ENCODE peak calls at places on chromosomes 13 and 19, in six cellular contexts. N is AG10803, A is hepatocyte, X is adrenal gland, W is AG09309, M is OCI-LY7. V is an unnamed sample.

GRCh38 chr19:47032171-47032811 is 12.7 kb downstream of the NPAS1 start:
- DNase-seq in A (peak), N (no peak), X (no peak), M (peak), W (no peak), V (peak)

GRCh38 chr19:51417107-51417806 is at the start of gene SIGLEC10:
- DNase-seq in X (peak), W (no peak), N (no peak), A (no peak), M (peak), V (peak)

GRCh38 chr19:17580470-17581000 is 25.1 kb downstream of the COLGALT1 start:
- DNase-seq in W (no peak), M (no peak), N (no peak), A (no peak), X (no peak), V (no peak)

GRCh38 chr19:8423821-8424223 is 10.7 kb downstream of the MARCHF2 start:
- DNase-seq in M (no peak), X (peak), N (peak), W (peak), A (peak), V (peak)

GRCh38 chr13:40662866-40663265 is 3.6 kb downstream of the FOXO1 start:
- DNase-seq in W (no peak), M (no peak), N (no peak), A (no peak), X (no peak), V (peak)

GRCh38 chr19:33446156-33446917 is 72.8 kb downstream of the CEBPG start:
- DNase-seq in N (no peak), A (no peak), W (no peak), M (no peak), X (peak), V (no peak)

GRCh38 chr13:91450913-91451312 is 52.5 kb downstream of the GPC5 start:
- DNase-seq in A (no peak), M (no peak), N (no peak), X (no peak), W (no peak), V (no peak)

GRCh38 chr19:16591803-16592556 is 19.8 kb upstream of the SLC35E1 start:
- DNase-seq in M (no peak), N (no peak), A (no peak), W (no peak), X (peak), V (no peak)

GRCh38 chr13:24899601-24900000 is 135.6 kb downstream of the RNF17 start:
- DNase-seq in N (no peak), X (no peak), M (no peak), A (no peak), W (no peak), V (peak)

GRCh38 chr13:96090240-96091101 is 564 bp downstream of the HS6ST3 start:
- DNase-seq in A (peak), M (no peak), X (peak), N (peak), W (no peak), V (peak)

GRCh38 chr19:799076-799881 is 2.0 kb downstream of the PTBP1 start:
- DNase-seq in N (peak), M (peak), W (no peak), X (peak), A (no peak), V (peak)

GRCh38 chr13:96003304-96003703 is 49.9 kb downstream of the UGGT2 start:
- DNase-seq in A (peak), M (no peak), W (no peak), X (no peak), N (no peak), V (peak)

GRCh38 chr13:97076898-97077297 is 82.6 kb upstream of the OXGR1 start:
- DNase-seq in A (peak), N (no peak), M (no peak), X (no peak), W (no peak), V (peak)

GRCh38 chr19:40247178-40247577 is 20.7 kb upstream of the CCNP start:
- DNase-seq in N (no peak), W (no peak), A (no peak), M (no peak), X (no peak), V (no peak)

GRCh38 chr19:50425581-50425980 is 6.8 kb downstream of the SPIB start:
- DNase-seq in A (no peak), X (no peak), N (no peak), M (no peak), W (no peak), V (no peak)

GRCh38 chr13:45367995-45368394 is 27.0 kb upstream of the TPT1 start:
- DNase-seq in W (no peak), N (no peak), M (no peak), A (no peak), X (no peak), V (no peak)

GRCh38 chr19:44776402-44777096 is 1.1 kb upstream of the CBLC start:
- DNase-seq in X (no peak), N (no peak), W (no peak), A (peak), M (no peak), V (no peak)

GRCh38 chr13:66803013-66803739 is 427.0 kb downstream of the PCDH9 start:
- DNase-seq in N (no peak), W (no peak), A (no peak), M (no peak), X (no peak), V (no peak)

GRCh38 chr13:106033634-106034033 is 501.8 kb downstream of the EFNB2 start:
- DNase-seq in A (peak), N (peak), W (peak), M (no peak), X (no peak), V (peak)

GRCh38 chr13:46565808-46566750 is 13.1 kb downstream of the LRCH1 start:
- DNase-seq in N (no peak), M (no peak), A (no peak), W (no peak), X (no peak), V (no peak)

GRCh38 chr19:3504723-3505122 is 1.4 kb upstream of the FZR1 start:
- DNase-seq in X (no peak), M (peak), W (no peak), A (no peak), N (no peak), V (no peak)

GRCh38 chr13:48411281-48412099 is 1.4 kb downstream of the LPAR6 start:
- DNase-seq in X (no peak), A (peak), M (no peak), W (no peak), N (no peak), V (peak)

GRCh38 chr13:101875717-101876393 is 423.4 kb downstream of the ITGBL1 start:
- DNase-seq in N (peak), A (peak), X (no peak), M (no peak), W (peak), V (peak)

GRCh38 chr13:98365291-98365690 is 188.2 kb upstream of the RNF113B start:
- DNase-seq in A (no peak), X (no peak), N (peak), M (no peak), W (no peak), V (no peak)

GRCh38 chr13:109447667-109448066 is 338.7 kb downstream of the IRS2 start:
- DNase-seq in X (no peak), N (no peak), M (no peak), W (no peak), A (no peak), V (no peak)

GRCh38 chr19:44111910-44112463 is 1.2 kb upstream of the ZNF225 start:
- DNase-seq in X (peak), N (peak), A (peak), W (peak), M (no peak), V (peak)

GRCh38 chr13:90696254-90696653 is 651.2 kb upstream of the MIR17HG start:
- DNase-seq in M (no peak), W (no peak), N (peak), X (no peak), A (peak), V (peak)

GRCh38 chr19:31589109-31589508 is 239.9 kb upstream of the TSHZ3 start:
- DNase-seq in M (no peak), N (no peak), X (no peak), A (no peak), W (no peak), V (no peak)

GRCh38 chr13:46170687-46171086 is 11.3 kb downstream of the LCP1 start:
- DNase-seq in M (peak), W (no peak), X (no peak), A (no peak), N (no peak), V (peak)

GRCh38 chr13:83753912-83754624 is 128.2 kb downstream of the SLITRK1 start:
- DNase-seq in W (no peak), A (no peak), M (no peak), N (no peak), X (no peak), V (peak)

DNA sequence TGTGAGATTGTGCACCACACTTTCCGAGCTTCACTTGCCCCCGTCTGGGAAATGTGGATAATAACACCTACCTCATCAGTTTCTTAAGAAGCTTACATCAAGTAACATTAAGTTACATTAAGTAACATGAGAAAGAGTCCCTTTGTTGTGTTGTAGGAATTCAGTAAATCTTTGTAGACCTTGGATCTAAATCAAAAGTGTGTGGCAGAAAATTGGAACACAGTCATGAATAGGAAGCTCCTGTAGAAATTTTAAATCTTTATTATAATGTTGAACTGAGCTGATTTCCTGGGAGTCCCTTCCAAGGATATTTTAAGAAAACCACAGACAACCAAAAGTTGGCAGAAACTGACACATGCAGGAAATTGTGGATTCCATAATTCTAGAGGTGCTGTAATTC is 5.7 kb upstream of the ENOX1 start:
- DNase-seq in M (no peak), N (peak), A (no peak), W (no peak), X (no peak), V (peak)
- TF ChIP-seq CTCF in M (no peak), N (no peak), A (no peak), W (no peak), X (no peak), V (peak)

GRCh38 chr13:114061047-114061446 is 71.4 kb downstream of the RASA3 start:
- DNase-seq in A (no peak), M (no peak), N (no peak), W (no peak), X (no peak), V (no peak)
- H3K4me3 ChIP-seq in A (no peak), M (no peak), N (no peak), W (no peak), X (no peak), V (no peak)

DNA sequence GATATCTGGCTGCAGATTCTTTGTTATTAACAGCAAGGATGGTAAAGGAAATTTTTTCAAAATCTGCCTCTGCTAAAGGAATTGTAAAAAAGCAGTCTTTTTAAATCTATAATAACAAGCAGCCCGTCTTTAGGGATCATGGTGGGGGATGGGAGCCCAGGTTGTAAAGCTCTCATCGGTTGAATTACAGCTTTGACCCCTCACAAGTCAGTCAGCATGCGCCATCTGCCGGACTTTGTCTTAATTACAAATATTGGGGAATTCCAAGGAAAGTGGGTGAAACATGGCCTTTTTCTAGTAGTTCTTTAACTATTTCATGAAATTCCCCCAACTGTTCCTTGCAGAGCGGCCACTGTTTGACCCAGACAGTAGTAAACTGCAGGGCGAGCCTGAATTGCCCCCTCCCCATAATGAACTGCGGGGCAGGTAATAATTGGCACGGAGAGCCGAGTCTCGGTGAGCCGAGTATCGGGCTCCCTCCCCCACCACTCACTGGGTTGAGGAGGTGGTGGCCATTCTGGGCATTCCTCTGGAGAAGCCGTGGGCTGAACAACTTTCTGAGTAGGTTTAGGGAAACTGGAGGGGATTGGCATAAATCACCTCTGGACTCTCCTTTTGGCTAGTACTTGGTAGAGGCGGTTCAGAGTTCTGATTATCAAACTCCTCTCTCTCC is 11.6 kb downstream of the ZNF578 start:
- DNase-seq in M (no peak), N (no peak), W (no peak), A (peak), X (no peak), V (no peak)
- TF ChIP-seq CTCF in M (peak), N (no peak), W (no peak), A (peak), X (no peak), V (peak)

DNA sequence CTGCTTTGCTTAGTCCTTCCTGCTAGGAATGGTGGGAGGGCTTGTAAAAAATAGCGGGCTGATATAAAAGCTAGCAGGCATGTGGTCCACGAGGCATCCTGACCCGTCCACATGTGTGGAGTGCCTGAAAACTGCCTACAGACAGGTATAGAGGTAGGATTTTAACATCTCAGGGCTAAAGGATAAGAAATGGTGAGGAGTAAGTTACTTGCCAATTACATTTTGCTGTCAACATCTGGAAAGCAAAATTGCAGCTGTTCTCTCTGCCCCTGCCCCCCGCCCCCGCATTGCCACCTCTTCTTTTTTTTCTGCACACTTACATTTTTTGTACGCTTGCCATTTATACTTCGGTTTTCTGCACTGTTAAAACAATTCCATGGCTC is 21.0 kb downstream of the NFIX start:
- DNase-seq in A (no peak), M (no peak), X (no peak), W (no peak), N (no peak), V (no peak)
- H3K4me3 ChIP-seq in A (no peak), M (no peak), X (no peak), W (no peak), N (peak), V (no peak)

GRCh38 chr13:100513987-100514670 is 74.5 kb downstream of the GGACT start:
- DNase-seq in A (no peak), N (peak), W (peak), X (no peak), M (no peak), V (peak)

GRCh38 chr13:100517135-100517534 is 71.5 kb downstream of the GGACT start:
- DNase-seq in A (peak), N (no peak), M (no peak), W (no peak), X (no peak), V (peak)

GRCh38 chr13:100513171-100513570 is 75.4 kb downstream of the GGACT start:
- DNase-seq in A (no peak), M (no peak), X (no peak), W (no peak), N (no peak), V (peak)

GRCh38 chr13:100515410-100515800 is 73.2 kb downstream of the GGACT start:
- DNase-seq in N (no peak), X (no peak), W (no peak), A (no peak), M (no peak), V (no peak)

GRCh38 chr13:100514788-100515409 is 73.7 kb downstream of the GGACT start:
- DNase-seq in N (peak), A (peak), X (peak), W (peak), M (peak), V (peak)
- TF ChIP-seq CTCF in N (peak), A (peak), X (peak), W (peak), M (peak), V (peak)

DNA sequence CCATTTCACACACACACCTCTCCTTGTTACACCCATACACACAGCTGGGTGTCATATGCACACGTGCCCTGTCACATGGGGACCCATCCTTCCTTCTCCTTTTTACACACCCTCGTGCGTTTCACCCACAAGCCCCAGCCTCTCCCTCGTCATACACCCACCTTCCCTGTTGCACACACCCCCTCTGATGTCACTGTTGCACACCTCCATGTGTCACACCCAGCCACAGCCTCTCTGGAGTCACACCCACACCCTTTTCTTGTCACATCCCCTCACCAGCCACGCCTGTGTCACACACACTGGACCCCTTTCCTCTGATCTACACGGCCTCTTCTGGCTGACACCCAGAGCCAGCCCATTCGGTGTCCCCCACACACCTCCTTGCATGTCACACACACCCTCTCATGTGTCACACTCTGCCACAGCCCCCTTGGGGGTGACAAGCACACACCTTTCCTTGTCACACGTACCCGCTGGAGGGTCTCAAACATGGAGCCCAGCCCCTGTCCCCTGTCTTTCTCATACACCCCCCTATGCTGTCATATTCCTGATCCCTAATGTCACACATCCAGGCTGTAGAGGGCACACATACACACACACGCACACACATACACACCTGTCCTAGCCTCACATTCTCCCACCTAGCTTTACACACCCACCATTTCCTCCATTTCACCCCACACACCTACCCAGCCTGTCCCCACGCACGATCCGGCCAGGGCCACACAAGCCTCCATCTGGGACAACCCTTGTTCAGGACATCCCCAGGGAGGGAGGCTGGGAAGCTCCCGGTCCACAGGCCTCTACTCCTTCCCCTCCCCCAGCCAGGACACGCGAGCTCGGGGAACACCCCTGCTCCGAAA is 1.4 kb downstream of the NOVA2 start:
- DNase-seq in X (peak), A (no peak), W (no peak), M (no peak), N (no peak), V (no peak)
- H3K4me3 ChIP-seq in X (peak), A (no peak), W (no peak), M (no peak), N (no peak), V (no peak)

V was measured in choroid plexus epithelial cell.